ENCODE peak calls at places on chromosomes 5 and 9, in eight cellular contexts. R is Panc1; F is left lung; K is upper lobe of left lung; A is right cardiac atrium; Z is thoracic aorta; M is naive thymus-derived CD4-positive, alpha-beta T cell; L is RWPE2. U is an unnamed sample. For H3K27me3, the result is how much of the 10 kb centered on the place peaks cover.

GRCh38 chr9:134598884-134599245 is 42.7 kb upstream of the COL5A1 start:
- ATAC-seq in R (peak), F (no peak), K (no peak), A (peak), Z (no peak), M (no peak), L (no peak), U (no peak)

GRCh38 chr5:34016750-34017149 is 8.9 kb upstream of the AMACR start:
- ATAC-seq in R (no peak), F (no peak), K (no peak), A (no peak), Z (no peak), M (no peak), L (no peak), U (no peak)

GRCh38 chr5:87579678-87580077 is 166.9 kb upstream of the CCNH start:
- ATAC-seq in R (no peak), F (no peak), K (no peak), A (no peak), Z (no peak), M (no peak), L (no peak), U (no peak)

GRCh38 chr9:12204512-12204911 is 488.7 kb upstream of the TYRP1 start:
- ATAC-seq in R (no peak), F (no peak), K (no peak), A (no peak), Z (no peak), M (no peak), L (no peak), U (no peak)

GRCh38 chr5:160020969-160021368 is 12.0 kb downstream of the TTC1 start:
- ATAC-seq in R (no peak), F (no peak), K (no peak), A (no peak), Z (no peak), M (no peak), L (peak), U (no peak)

GRCh38 chr9:120783611-120784047 is 9.6 kb downstream of the FBXW2 start:
- ATAC-seq in R (no peak), F (no peak), K (no peak), A (no peak), Z (no peak), M (peak), L (peak), U (peak)

GRCh38 chr5:142385194-142385593 is 60.4 kb upstream of the SPRY4 start:
- ATAC-seq in R (no peak), F (no peak), K (no peak), A (no peak), Z (no peak), M (no peak), L (no peak), U (no peak)

GRCh38 chr5:9468070-9468388 is 77.8 kb downstream of the SEMA5A start:
- ATAC-seq in R (no peak), F (peak), K (no peak), A (no peak), Z (peak), M (no peak), L (peak), U (no peak)

GRCh38 chr5:33981408-33982171 is 2.9 kb downstream of the SLC45A2 start:
- ATAC-seq in R (no peak), F (peak), K (no peak), A (no peak), Z (no peak), M (no peak), L (no peak), U (no peak)

GRCh38 chr9:129886226-129887174 is 51.2 kb downstream of the USP20 start:
- ATAC-seq in R (no peak), F (peak), K (no peak), A (no peak), Z (no peak), M (peak), L (no peak), U (no peak)

GRCh38 chr5:131973981-131974380 is 28.5 kb upstream of the MEIKIN start:
- ATAC-seq in R (no peak), F (no peak), K (no peak), A (no peak), Z (no peak), M (no peak), L (no peak), U (no peak)

GRCh38 chr9:134592018-134592818 is 49.4 kb upstream of the COL5A1 start:
- ATAC-seq in R (no peak), F (peak), K (no peak), A (peak), Z (no peak), M (no peak), L (peak), U (peak)

GRCh38 chr9:80553986-80554715 is 982.4 kb downstream of the TLE4 start:
- ATAC-seq in R (no peak), F (no peak), K (no peak), A (peak), Z (no peak), M (no peak), L (no peak), U (no peak)

GRCh38 chr9:105047652-105048031 is 119.7 kb upstream of the ABCA1 start:
- ATAC-seq in R (no peak), F (no peak), K (no peak), A (no peak), Z (no peak), M (no peak), L (no peak), U (no peak)

GRCh38 chr5:108380531-108381021 is 1.3 kb downstream of the FBXL17 start:
- ATAC-seq in R (peak), F (no peak), K (no peak), A (peak), Z (no peak), M (no peak), L (peak), U (no peak)

GRCh38 chr5:102380174-102380573 is 84.1 kb upstream of the SLCO4C1 start:
- ATAC-seq in R (no peak), F (no peak), K (no peak), A (no peak), Z (no peak), M (no peak), L (no peak), U (no peak)

GRCh38 chr5:36908544-36909260 is 32.1 kb downstream of the NIPBL start:
- ATAC-seq in R (no peak), F (no peak), K (no peak), A (no peak), Z (no peak), M (no peak), L (no peak), U (no peak)

GRCh38 chr5:10701567-10702039 is 59.4 kb downstream of the DAP start:
- ATAC-seq in R (peak), F (peak), K (no peak), A (peak), Z (no peak), M (peak), L (no peak), U (no peak)

GRCh38 chr9:117737721-117738226 is 33.6 kb downstream of the TLR4 start:
- ATAC-seq in R (no peak), F (no peak), K (no peak), A (peak), Z (no peak), M (no peak), L (no peak), U (no peak)

GRCh38 chr5:40502736-40503135 is 177.0 kb upstream of the PTGER4 start:
- ATAC-seq in R (no peak), F (no peak), K (no peak), A (no peak), Z (no peak), M (no peak), L (no peak), U (no peak)

GRCh38 chr9:107465467-107466451 is 23.8 kb downstream of the KLF4 start:
- ATAC-seq in R (peak), F (peak), K (peak), A (peak), Z (peak), M (peak), L (peak), U (peak)

GRCh38 chr5:139650689-139651501 is 2.7 kb downstream of the CXXC5 start:
- ATAC-seq in R (peak), F (peak), K (peak), A (peak), Z (no peak), M (no peak), L (no peak), U (peak)
- H3K27me3 ChIP-seq in R (under half), F (half or more), K (under half), A (under half), Z (under half), M (under half), L (under half), U (under half)

GRCh38 chr5:62046191-62046590 is 259.8 kb upstream of the KIF2A start:
- ATAC-seq in R (no peak), F (no peak), K (no peak), A (no peak), Z (no peak), M (no peak), L (no peak), U (no peak)

DNA sequence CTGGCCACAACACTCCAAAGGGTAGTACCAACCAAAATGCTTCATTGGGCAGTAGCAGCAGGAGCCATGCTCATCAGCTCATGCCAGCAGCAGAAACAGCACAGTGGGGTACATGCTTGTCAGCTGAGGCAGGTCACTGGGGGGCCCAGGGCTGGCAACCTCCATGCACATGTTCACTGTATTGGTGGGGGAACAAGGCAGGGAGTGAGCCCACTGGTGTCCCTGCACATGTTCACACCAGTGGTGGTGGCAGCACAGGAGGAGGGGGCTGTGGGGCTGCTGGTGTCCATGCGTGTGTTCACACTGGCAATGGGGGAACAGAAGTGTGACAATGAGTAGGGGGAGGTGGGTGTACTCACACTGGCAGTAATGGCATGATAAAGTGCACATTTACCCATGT is 254.3 kb upstream of the KIF2A start:
- ATAC-seq in R (no peak), F (no peak), K (no peak), A (no peak), Z (no peak), M (no peak), L (no peak), U (no peak)
- H3K27me3 ChIP-seq in R (under half), F (under half), K (under half), A (under half), Z (under half), M (under half), L (under half), U (under half)

GRCh38 chr5:135126688-135127603 is 92.9 kb upstream of the PITX1 start:
- ATAC-seq in R (no peak), F (peak), K (no peak), A (no peak), Z (no peak), M (no peak), L (peak), U (no peak)
- H3K27me3 ChIP-seq in R (under half), F (under half), K (under half), A (under half), Z (under half), M (under half), L (under half), U (under half)

DNA sequence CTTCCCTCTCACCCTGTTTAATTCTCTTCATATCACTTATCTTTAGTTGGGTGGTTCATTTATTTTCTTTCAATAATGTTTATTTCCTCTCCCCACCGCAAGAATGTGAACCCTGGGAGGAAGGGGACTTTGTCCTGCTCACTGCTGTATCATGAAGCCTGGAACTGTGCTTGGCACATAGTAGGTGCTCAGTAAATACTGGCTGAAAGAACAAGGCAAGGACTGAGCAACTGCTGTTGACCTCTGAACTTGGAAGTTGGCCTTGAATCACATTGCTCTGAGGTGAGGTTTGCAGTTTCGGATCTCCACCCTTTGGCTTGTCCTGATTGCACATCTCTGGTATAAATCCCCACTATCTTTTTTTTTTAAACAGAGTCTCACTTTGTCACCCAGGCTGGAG is 22.0 kb upstream of the PTGS1 start:
- ATAC-seq in R (no peak), F (no peak), K (no peak), A (no peak), Z (no peak), M (no peak), L (no peak), U (no peak)
- H3K27me3 ChIP-seq in R (under half), F (under half), K (under half), A (under half), Z (under half), M (under half), L (under half), U (under half)